ENCODE peak calls at places on chromosomes 16 and 17, in ten cellular contexts. E is CD8-positive, alpha-beta T cell; S is fibroblast of lung; J is colonic mucosa; H is GM13976; L is omental fat pad; O is A549; P is left ventricle myocardium inferior; T is AG04450; Y is AG10803. X is an unnamed sample.

GRCh38 chr17:77281024-77281903 is 140.5 kb downstream of the SEC14L1 start:
- DNase-seq in E (peak), S (peak), J (peak), H (peak), L (no peak), O (peak), P (peak), T (no peak), Y (peak), X (peak)

GRCh38 chr17:78252111-78252634 is 20.7 kb downstream of the TMEM235 start:
- DNase-seq in E (peak), S (no peak), J (peak), H (no peak), L (no peak), O (no peak), P (no peak), T (no peak), Y (no peak), X (peak)

GRCh38 chr17:31541559-31541958 is 150.1 kb downstream of the RAB11FIP4 start:
- DNase-seq in E (no peak), S (no peak), J (no peak), H (no peak), L (no peak), O (peak), P (no peak), T (no peak), Y (no peak), X (peak)

GRCh38 chr16:19704321-19705130 is 13.5 kb downstream of the KNOP1 start:
- DNase-seq in E (no peak), S (peak), J (no peak), H (no peak), L (no peak), O (peak), P (no peak), T (peak), Y (peak), X (no peak)

GRCh38 chr17:81123052-81124048 is 42.0 kb upstream of the PVALEF start:
- DNase-seq in E (no peak), S (no peak), J (no peak), H (no peak), L (no peak), O (no peak), P (no peak), T (no peak), Y (no peak), X (no peak)

GRCh38 chr16:11916524-11917285 is 949 bp upstream of the GSPT1 start:
- DNase-seq in E (no peak), S (peak), J (peak), H (no peak), L (no peak), O (peak), P (no peak), T (no peak), Y (peak), X (no peak)

GRCh38 chr17:49269356-49269755 is 38.8 kb upstream of the PHOSPHO1 start:
- DNase-seq in E (no peak), S (no peak), J (no peak), H (no peak), L (no peak), O (no peak), P (no peak), T (no peak), Y (no peak), X (no peak)

GRCh38 chr17:77494664-77495435 is 354.1 kb downstream of the SEC14L1 start:
- DNase-seq in E (peak), S (peak), J (peak), H (peak), L (peak), O (peak), P (peak), T (peak), Y (peak), X (peak)

GRCh38 chr16:13519871-13520270 is 400.1 kb upstream of the ERCC4 start:
- DNase-seq in E (no peak), S (no peak), J (no peak), H (no peak), L (no peak), O (no peak), P (no peak), T (no peak), Y (no peak), X (no peak)

GRCh38 chr17:83143817-83144231 is 64.4 kb downstream of the METRNL start:
- DNase-seq in E (no peak), S (no peak), J (no peak), H (no peak), L (no peak), O (no peak), P (no peak), T (no peak), Y (no peak), X (no peak)

GRCh38 chr16:2664522-2665096 is 17.7 kb upstream of the KCTD5 start:
- DNase-seq in E (no peak), S (no peak), J (no peak), H (no peak), L (no peak), O (no peak), P (no peak), T (no peak), Y (no peak), X (no peak)

GRCh38 chr17:71709271-71709670 is 411.5 kb upstream of the SOX9 start:
- DNase-seq in E (no peak), S (peak), J (no peak), H (no peak), L (no peak), O (no peak), P (no peak), T (no peak), Y (peak), X (no peak)

GRCh38 chr16:75804368-75804767 is 78.1 kb upstream of the CPHXL start:
- DNase-seq in E (no peak), S (no peak), J (no peak), H (no peak), L (no peak), O (no peak), P (no peak), T (no peak), Y (no peak), X (no peak)

GRCh38 chr16:75806487-75806886 is 80.2 kb upstream of the CPHXL start:
- DNase-seq in E (no peak), S (no peak), J (no peak), H (no peak), L (no peak), O (no peak), P (no peak), T (no peak), Y (no peak), X (no peak)

GRCh38 chr16:75803753-75804152 is 77.5 kb upstream of the CPHXL start:
- DNase-seq in E (no peak), S (no peak), J (no peak), H (no peak), L (no peak), O (no peak), P (no peak), T (no peak), Y (no peak), X (no peak)

GRCh38 chr16:75810342-75810741 is 84.1 kb upstream of the CPHXL start:
- DNase-seq in E (no peak), S (no peak), J (no peak), H (no peak), L (no peak), O (no peak), P (no peak), T (no peak), Y (no peak), X (no peak)

DNA sequence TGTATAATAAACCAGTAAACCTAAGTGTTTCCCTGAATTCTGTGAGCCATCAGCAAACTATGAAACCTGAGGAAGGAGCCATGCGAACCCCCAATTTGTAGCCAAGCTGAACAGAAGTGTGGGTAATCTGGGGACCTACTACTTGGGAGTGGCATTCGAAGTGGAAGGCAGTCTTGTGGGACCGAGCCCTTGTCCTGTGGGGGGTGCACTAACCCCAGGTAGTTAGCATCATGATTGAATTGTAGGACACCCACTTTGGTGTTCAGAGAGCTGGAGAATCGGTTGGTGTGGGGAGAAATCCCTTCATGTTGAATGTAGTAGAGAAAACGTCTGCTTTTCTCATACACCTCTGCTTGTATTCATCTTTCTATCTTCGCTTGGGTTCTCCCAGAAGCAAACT is 79.7 kb upstream of the CPHXL start:
- DNase-seq in E (no peak), S (no peak), J (no peak), H (no peak), L (no peak), O (no peak), P (no peak), T (no peak), Y (no peak), X (no peak)
- TF ChIP-seq CTCF in E (no peak), S (no peak), J (no peak), H (no peak), L (no peak), O (no peak), P (no peak), T (no peak), Y (no peak), X (no peak)

GRCh38 chr17:54899201-54899600 is 1.5 kb upstream of the TOM1L1 start:
- DNase-seq in E (no peak), S (no peak), J (no peak), H (no peak), L (no peak), O (no peak), P (no peak), T (no peak), Y (no peak), X (no peak)

GRCh38 chr17:54901230-54901847 is 687 bp downstream of the TOM1L1 start:
- DNase-seq in E (no peak), S (peak), J (peak), H (no peak), L (no peak), O (peak), P (no peak), T (no peak), Y (peak), X (no peak)

GRCh38 chr17:54902017-54902416 is 1.4 kb downstream of the TOM1L1 start:
- DNase-seq in E (no peak), S (no peak), J (no peak), H (no peak), L (no peak), O (no peak), P (no peak), T (no peak), Y (no peak), X (no peak)

GRCh38 chr17:54899721-54900456 is 763 bp upstream of the TOM1L1 start:
- DNase-seq in E (no peak), S (no peak), J (peak), H (no peak), L (no peak), O (no peak), P (no peak), T (no peak), Y (no peak), X (no peak)

DNA sequence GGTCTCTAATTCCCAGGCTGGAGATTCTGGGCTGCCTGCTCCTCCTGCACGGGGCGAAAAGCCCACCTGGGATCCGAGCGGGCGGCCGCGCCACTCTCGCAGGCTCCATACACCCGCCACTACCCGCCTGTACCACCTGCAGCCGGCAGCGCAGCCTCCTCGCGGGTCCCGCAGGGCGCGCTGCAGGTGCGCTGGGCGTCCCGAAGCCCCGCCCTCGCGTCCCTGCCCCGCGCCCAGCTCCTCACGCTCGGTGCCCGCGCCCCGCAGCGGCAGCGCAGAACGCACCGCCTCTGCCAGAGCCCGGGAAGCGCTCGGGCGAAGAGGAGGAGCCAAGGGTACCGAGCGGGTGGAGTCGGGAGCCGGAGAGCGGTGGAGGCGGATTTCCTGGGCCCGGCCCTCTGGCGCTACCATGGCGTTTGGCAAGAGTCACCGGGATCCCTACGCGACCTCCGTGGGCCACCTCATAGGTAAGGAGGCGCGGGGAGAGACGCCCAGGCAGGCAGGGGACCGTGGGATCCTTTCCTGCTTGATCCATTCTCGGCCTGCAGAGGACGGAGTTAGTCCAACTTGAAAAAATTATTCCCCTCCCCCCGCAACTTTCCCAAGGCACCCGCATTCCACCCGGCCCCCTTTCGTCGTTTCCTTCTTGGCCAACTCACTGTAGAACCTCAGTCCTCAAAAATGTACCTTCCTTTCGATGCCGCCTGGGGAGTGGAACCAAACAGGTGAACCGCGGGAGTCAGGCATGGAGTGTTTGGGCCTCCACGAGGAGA is at the start of gene TOM1L1:
- DNase-seq in E (no peak), S (peak), J (peak), H (peak), L (no peak), O (peak), P (peak), T (peak), Y (peak), X (peak)
- TF ChIP-seq CTCF in E (no peak), S (peak), J (peak), H (no peak), L (no peak), O (no peak), P (no peak), T (peak), Y (no peak), X (no peak)

GRCh38 chr17:67376892-67377726 is at the start of gene PITPNC1:
- DNase-seq in E (peak), S (peak), J (peak), H (peak), L (peak), O (peak), P (peak), T (peak), Y (peak), X (peak)
- TF ChIP-seq CTCF in E (no peak), S (peak), J (no peak), H (no peak), L (no peak), O (peak), P (no peak), T (no peak), Y (no peak), X (no peak)

DNA sequence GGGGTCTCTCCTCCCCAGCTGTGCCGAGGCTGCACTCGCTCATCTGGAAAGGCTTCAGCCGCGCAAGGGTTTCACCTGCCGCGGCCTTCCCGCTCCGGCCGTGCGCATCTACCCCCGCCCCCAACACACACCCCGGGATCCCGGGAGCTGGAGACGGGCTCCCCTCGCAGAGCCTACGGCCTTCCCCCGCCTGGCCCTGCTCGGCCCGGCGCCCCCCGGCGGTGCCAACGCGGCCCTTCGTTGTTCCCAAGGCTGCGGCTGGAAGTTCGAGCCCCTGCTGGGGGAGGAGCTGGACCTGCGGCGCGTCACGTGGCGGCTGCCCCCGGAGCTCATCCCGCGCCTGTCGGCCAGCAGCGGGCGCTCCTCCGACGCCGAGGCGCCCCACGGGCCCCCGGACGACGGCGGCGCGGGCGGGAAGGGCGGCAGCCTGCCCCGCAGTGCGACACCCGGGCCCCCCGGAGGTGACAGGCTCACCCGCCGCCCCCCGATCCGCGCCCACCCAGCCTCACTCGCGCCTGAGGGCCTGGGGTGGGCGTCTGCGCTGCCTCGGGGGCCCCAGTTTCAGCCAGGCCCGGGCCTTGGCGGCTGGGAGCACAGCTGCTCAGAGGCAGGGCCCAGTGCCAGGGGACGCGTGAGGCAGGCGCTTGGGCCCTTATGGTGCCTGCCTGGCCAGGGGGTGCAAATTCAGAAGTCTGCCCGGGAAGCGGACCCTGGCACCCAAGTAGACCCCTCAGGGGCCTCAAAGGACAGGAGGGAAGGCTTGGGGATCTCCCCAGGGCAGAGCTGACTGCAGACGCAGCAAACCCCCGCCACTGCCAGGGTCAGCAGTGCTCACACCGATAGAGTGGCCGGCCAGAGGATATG is 11.2 kb downstream of the GALK1 start:
- DNase-seq in E (peak), S (peak), J (peak), H (peak), L (no peak), O (no peak), P (peak), T (no peak), Y (peak), X (peak)
- TF ChIP-seq CTCF in E (peak), S (peak), J (no peak), H (peak), L (no peak), O (no peak), P (peak), T (peak), Y (peak), X (peak)

GRCh38 chr16:30491744-30492308 is 19.3 kb downstream of the ITGAL start:
- DNase-seq in E (peak), S (peak), J (no peak), H (no peak), L (no peak), O (peak), P (no peak), T (peak), Y (peak), X (no peak)
- TF ChIP-seq CTCF in E (no peak), S (no peak), J (no peak), H (no peak), L (no peak), O (no peak), P (no peak), T (no peak), Y (no peak), X (no peak)

GRCh38 chr16:66414891-66415290 is 12.2 kb upstream of the BEAN1 start:
- DNase-seq in E (no peak), S (peak), J (no peak), H (no peak), L (no peak), O (no peak), P (no peak), T (no peak), Y (peak), X (no peak)
- TF ChIP-seq CTCF in E (no peak), S (no peak), J (no peak), H (no peak), L (no peak), O (no peak), P (no peak), T (no peak), Y (no peak), X (no peak)

DNA sequence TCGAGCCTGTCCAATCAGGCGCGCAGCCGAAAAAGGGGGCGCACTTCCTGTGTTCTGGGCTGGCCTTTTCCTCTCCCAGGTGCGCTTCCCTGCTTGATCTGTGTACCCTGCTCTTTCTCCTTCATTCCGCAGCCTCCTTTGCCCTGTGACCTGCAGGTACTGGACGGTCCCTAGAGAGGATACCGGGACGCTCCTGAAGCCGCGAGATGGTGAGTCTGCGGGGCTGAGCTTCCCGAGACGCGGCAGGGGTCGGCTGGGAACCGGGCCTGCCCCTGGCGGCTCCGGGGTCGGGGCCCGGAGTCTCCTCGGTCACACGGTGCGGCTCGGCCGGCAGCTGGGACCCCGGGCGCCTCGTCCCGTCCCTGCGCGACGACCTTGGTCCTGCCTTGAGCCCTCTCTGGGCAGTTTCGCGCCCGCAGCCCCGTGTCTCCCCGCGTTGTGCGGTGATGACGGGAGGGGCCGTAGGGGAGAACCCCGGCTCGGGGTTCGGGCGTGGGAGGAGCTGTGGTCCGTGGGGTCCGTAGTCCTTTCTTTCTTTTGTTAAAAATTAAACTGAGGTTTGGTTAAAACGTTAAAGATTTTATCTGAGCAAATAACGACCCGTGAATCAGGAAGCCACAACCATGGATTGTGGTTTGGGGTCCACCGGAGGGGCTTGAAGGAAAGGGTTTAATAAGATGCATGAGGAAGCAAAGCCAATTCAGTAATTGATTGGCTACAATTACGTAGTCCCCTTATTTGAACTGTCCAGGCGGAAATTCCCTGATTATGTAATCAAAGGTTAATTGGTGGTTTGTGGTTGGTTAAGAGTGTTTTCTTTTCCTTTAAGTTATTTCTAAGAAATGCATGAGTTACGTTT is 172.8 kb upstream of the ZNF267 start:
- DNase-seq in E (peak), S (peak), J (peak), H (peak), L (peak), O (peak), P (peak), T (no peak), Y (peak), X (peak)
- TF ChIP-seq CTCF in E (no peak), S (peak), J (no peak), H (peak), L (no peak), O (no peak), P (peak), T (peak), Y (peak), X (peak)

DNA sequence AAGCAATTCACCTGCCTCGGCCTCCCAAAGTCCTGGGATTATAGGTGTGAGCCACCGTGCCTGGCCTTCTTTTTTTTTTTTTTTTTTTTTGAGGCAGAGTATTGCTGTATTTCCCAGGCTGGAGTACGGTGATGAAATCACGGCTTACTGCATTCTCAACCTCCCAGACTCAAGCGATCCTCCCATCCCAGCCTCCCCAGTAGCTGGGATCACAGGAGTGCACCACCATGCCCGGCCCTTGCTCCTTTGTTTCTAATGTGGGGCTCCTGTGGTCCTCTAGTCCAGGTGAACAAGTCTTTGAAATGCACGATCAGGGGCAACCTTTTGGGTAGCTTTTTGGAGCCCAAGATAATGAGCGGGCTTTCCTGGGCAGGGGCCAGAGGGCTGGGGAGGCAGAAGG is 23.2 kb downstream of the CMIP start:
- DNase-seq in E (no peak), S (no peak), J (no peak), H (no peak), L (no peak), O (no peak), P (no peak), T (no peak), Y (no peak), X (no peak)
- TF ChIP-seq CTCF in E (no peak), S (no peak), J (no peak), H (no peak), L (no peak), O (no peak), P (no peak), T (no peak), Y (no peak), X (no peak)

X was measured in GM10248.